ENCODE peak calls at places on chromosomes 12 and 14, in seven cellular contexts. One of them, this sample, is unnamed.
A peak's percentile ranks its signal among the peaks of the same experiment; 100 is the strongest.

GRCh38 chr14:33120966-33121365 is 182.3 kb downstream of the NPAS3 start:
- DNase-seq in hepatocyte: no peak
- DNase-seq in GM10248: no peak
- DNase-seq in natural killer cell: no peak
- DNase-seq in PC-3: peak; percentile 91
- DNase-seq in endothelial cell: no peak
- DNase-seq in RWPE1: peak; percentile 41
- DNase-seq in this sample: no peak

GRCh38 chr14:53209370-53209769 is 56.2 kb upstream of the DDHD1 start:
- DNase-seq in hepatocyte: no peak
- DNase-seq in GM10248: no peak
- DNase-seq in natural killer cell: no peak
- DNase-seq in PC-3: no peak
- DNase-seq in endothelial cell: no peak
- DNase-seq in RWPE1: no peak
- DNase-seq in this sample: no peak

GRCh38 chr12:101459642-101460346 is 15.3 kb upstream of the SPIC start:
- DNase-seq in hepatocyte: peak; percentile 42
- DNase-seq in GM10248: no peak
- DNase-seq in natural killer cell: no peak
- DNase-seq in PC-3: peak; percentile 94
- DNase-seq in endothelial cell: no peak
- DNase-seq in RWPE1: peak; percentile 64
- DNase-seq in this sample: no peak

GRCh38 chr12:62192486-62193250 is 67.5 kb upstream of the USP15 start:
- DNase-seq in hepatocyte: peak; percentile 86
- DNase-seq in GM10248: peak; percentile 74
- DNase-seq in natural killer cell: no peak
- DNase-seq in PC-3: peak; percentile 85
- DNase-seq in endothelial cell: peak; percentile 61
- DNase-seq in RWPE1: peak; percentile 68
- DNase-seq in this sample: peak; percentile 52

GRCh38 chr12:57343703-57344378 is 87.0 kb downstream of the R3HDM2 start:
- DNase-seq in hepatocyte: no peak
- DNase-seq in GM10248: peak; percentile 27
- DNase-seq in natural killer cell: no peak
- DNase-seq in PC-3: no peak
- DNase-seq in endothelial cell: no peak
- DNase-seq in RWPE1: no peak
- DNase-seq in this sample: no peak

GRCh38 chr14:43411841-43412240 is 1095.2 kb downstream of the FSCB start:
- DNase-seq in hepatocyte: peak; percentile 18
- DNase-seq in GM10248: no peak
- DNase-seq in natural killer cell: no peak
- DNase-seq in PC-3: no peak
- DNase-seq in endothelial cell: no peak
- DNase-seq in RWPE1: no peak
- DNase-seq in this sample: no peak

GRCh38 chr12:46430340-46430948 is 57.9 kb upstream of the SLC38A2 start:
- DNase-seq in hepatocyte: peak; percentile 50
- DNase-seq in GM10248: peak; percentile 16
- DNase-seq in natural killer cell: no peak
- DNase-seq in PC-3: peak; percentile 95
- DNase-seq in endothelial cell: no peak
- DNase-seq in RWPE1: peak; percentile 89
- DNase-seq in this sample: no peak

GRCh38 chr12:14774944-14775651 is 28.2 kb downstream of the WBP11 start:
- DNase-seq in hepatocyte: peak; percentile 62
- DNase-seq in GM10248: peak; percentile 29
- DNase-seq in natural killer cell: peak; percentile 37
- DNase-seq in PC-3: peak; percentile 37
- DNase-seq in endothelial cell: peak; percentile 43
- DNase-seq in RWPE1: no peak
- DNase-seq in this sample: peak; percentile 27

GRCh38 chr12:28884861-28885260 is 264.2 kb upstream of the FAR2 start:
- DNase-seq in hepatocyte: no peak
- DNase-seq in GM10248: no peak
- DNase-seq in natural killer cell: no peak
- DNase-seq in PC-3: no peak
- DNase-seq in endothelial cell: no peak
- DNase-seq in RWPE1: no peak
- DNase-seq in this sample: no peak

GRCh38 chr14:99137001-99137700 is 134.8 kb downstream of the BCL11B start:
- DNase-seq in hepatocyte: no peak
- DNase-seq in GM10248: no peak
- DNase-seq in natural killer cell: peak; percentile 2
- DNase-seq in PC-3: no peak
- DNase-seq in endothelial cell: no peak
- DNase-seq in RWPE1: no peak
- DNase-seq in this sample: no peak

GRCh38 chr14:22753586-22753985 is 12.9 kb upstream of the OXA1L start:
- DNase-seq in hepatocyte: no peak
- DNase-seq in GM10248: no peak
- DNase-seq in natural killer cell: no peak
- DNase-seq in PC-3: no peak
- DNase-seq in endothelial cell: no peak
- DNase-seq in RWPE1: no peak
- DNase-seq in this sample: no peak

GRCh38 chr12:47802312-47802711 is 17.4 kb downstream of the HDAC7 start:
- DNase-seq in hepatocyte: no peak
- DNase-seq in GM10248: no peak
- DNase-seq in natural killer cell: no peak
- DNase-seq in PC-3: no peak
- DNase-seq in endothelial cell: no peak
- DNase-seq in RWPE1: no peak
- DNase-seq in this sample: no peak

GRCh38 chr12:29710104-29710503 is 73.6 kb downstream of the TMTC1 start:
- DNase-seq in hepatocyte: no peak
- DNase-seq in GM10248: no peak
- DNase-seq in natural killer cell: no peak
- DNase-seq in PC-3: no peak
- DNase-seq in endothelial cell: peak; percentile 7
- DNase-seq in RWPE1: no peak
- DNase-seq in this sample: no peak

GRCh38 chr12:81644503-81644902 is 114.6 kb downstream of the PPFIA2 start:
- DNase-seq in hepatocyte: peak; percentile 52
- DNase-seq in GM10248: peak; percentile 33
- DNase-seq in natural killer cell: no peak
- DNase-seq in PC-3: peak; percentile 52
- DNase-seq in endothelial cell: no peak
- DNase-seq in RWPE1: peak; percentile 33
- DNase-seq in this sample: no peak

GRCh38 chr12:100295764-100296555 is 29.0 kb downstream of the SCYL2 start:
- DNase-seq in hepatocyte: no peak
- DNase-seq in GM10248: no peak
- DNase-seq in natural killer cell: no peak
- DNase-seq in PC-3: no peak
- DNase-seq in endothelial cell: no peak
- DNase-seq in RWPE1: no peak
- DNase-seq in this sample: no peak

GRCh38 chr14:102140027-102140749 is 491 bp downstream of the WDR20 start:
- DNase-seq in hepatocyte: peak; percentile 57
- DNase-seq in GM10248: peak; percentile 35
- DNase-seq in natural killer cell: peak; percentile 26
- DNase-seq in PC-3: no peak
- DNase-seq in endothelial cell: peak; percentile 28
- DNase-seq in RWPE1: peak; percentile 35
- DNase-seq in this sample: peak; percentile 17

DNA sequence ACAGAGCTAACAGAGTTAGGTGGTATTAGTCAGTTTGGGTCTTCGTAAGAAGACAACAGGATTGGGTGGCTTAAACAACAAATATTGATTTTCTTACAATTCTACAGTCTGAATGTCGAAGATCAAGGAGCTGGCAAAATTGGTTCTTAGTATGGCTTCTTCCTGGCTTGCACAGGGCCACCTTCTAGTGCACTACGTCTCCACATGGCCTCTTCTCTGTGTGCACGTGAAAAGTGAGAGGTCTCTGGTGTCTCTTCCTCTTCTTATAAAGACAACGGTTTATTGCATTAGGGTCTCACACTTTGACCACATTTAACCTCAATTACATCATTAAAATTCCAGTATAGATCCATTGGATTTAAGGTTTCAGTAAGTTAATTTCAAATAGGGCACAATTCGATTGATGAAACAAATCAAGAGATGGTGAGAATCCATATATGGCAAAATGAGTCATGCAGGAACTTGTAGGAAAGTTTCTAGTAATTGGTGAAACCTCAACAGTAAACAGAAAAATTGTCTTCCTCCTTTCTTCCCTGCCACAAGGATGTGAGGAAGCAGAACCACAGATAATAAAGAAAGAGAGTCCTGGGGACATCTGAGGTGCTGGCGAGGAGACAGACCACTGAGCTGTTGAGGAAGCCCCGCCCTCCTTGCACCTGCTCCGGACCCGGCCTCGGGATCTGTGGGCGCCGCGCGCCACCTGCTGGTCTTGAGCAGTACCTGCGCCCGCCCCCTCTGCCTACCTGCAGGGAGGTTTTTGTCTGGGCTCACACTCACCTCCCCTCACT is 846.7 kb downstream of the TMEM121 start:
- DNase-seq in hepatocyte: no peak
- DNase-seq in GM10248: peak; percentile 76
- DNase-seq in natural killer cell: peak; percentile 68
- DNase-seq in PC-3: peak; percentile 8
- DNase-seq in endothelial cell: no peak
- DNase-seq in RWPE1: peak; percentile 47
- DNase-seq in this sample: no peak
- TF ChIP-seq CTCF in hepatocyte: no peak
- TF ChIP-seq CTCF in GM10248: peak; percentile 99
- TF ChIP-seq CTCF in natural killer cell: peak; percentile 89
- TF ChIP-seq CTCF in PC-3: peak; percentile 45
- TF ChIP-seq CTCF in endothelial cell: peak; percentile 15
- TF ChIP-seq CTCF in RWPE1: peak; percentile 82
- TF ChIP-seq CTCF in this sample: no peak

GRCh38 chr12:132886529-132887477 is 602 bp downstream of the CHFR start:
- DNase-seq in hepatocyte: peak; percentile 51
- DNase-seq in GM10248: no peak
- DNase-seq in natural killer cell: no peak
- DNase-seq in PC-3: no peak
- DNase-seq in endothelial cell: peak; percentile 43
- DNase-seq in RWPE1: peak; percentile 14
- DNase-seq in this sample: peak; percentile 42

GRCh38 chr12:132887513-132888341 is at the start of gene CHFR:
- DNase-seq in hepatocyte: peak; percentile 99
- DNase-seq in GM10248: peak; percentile 98
- DNase-seq in natural killer cell: peak; percentile 92
- DNase-seq in PC-3: peak; percentile 98
- DNase-seq in endothelial cell: peak; percentile 94
- DNase-seq in RWPE1: peak; percentile 93
- DNase-seq in this sample: peak; percentile 86

GRCh38 chr12:132881853-132882252 is 5.6 kb downstream of the CHFR start:
- DNase-seq in hepatocyte: no peak
- DNase-seq in GM10248: no peak
- DNase-seq in natural killer cell: no peak
- DNase-seq in PC-3: no peak
- DNase-seq in endothelial cell: no peak
- DNase-seq in RWPE1: no peak
- DNase-seq in this sample: no peak
- TF ChIP-seq CTCF in hepatocyte: no peak
- TF ChIP-seq CTCF in GM10248: no peak
- TF ChIP-seq CTCF in natural killer cell: no peak
- TF ChIP-seq CTCF in PC-3: no peak
- TF ChIP-seq CTCF in endothelial cell: no peak
- TF ChIP-seq CTCF in RWPE1: no peak
- TF ChIP-seq CTCF in this sample: no peak

GRCh38 chr14:63039800-63040380 is 5.4 kb downstream of the KCNH5 start:
- DNase-seq in hepatocyte: peak; percentile 81
- DNase-seq in GM10248: no peak
- DNase-seq in natural killer cell: no peak
- DNase-seq in PC-3: peak; percentile 86
- DNase-seq in endothelial cell: no peak
- DNase-seq in RWPE1: peak; percentile 28
- DNase-seq in this sample: no peak
- TF ChIP-seq CTCF in hepatocyte: peak; percentile 75
- TF ChIP-seq CTCF in GM10248: peak; percentile 21
- TF ChIP-seq CTCF in natural killer cell: no peak
- TF ChIP-seq CTCF in PC-3: peak; percentile 71
- TF ChIP-seq CTCF in endothelial cell: no peak
- TF ChIP-seq CTCF in RWPE1: peak; percentile 43
- TF ChIP-seq CTCF in this sample: peak; percentile 82

GRCh38 chr12:24268663-24269186 is 319.3 kb upstream of the SOX5 start:
- DNase-seq in hepatocyte: no peak
- DNase-seq in GM10248: no peak
- DNase-seq in natural killer cell: no peak
- DNase-seq in PC-3: no peak
- DNase-seq in endothelial cell: no peak
- DNase-seq in RWPE1: no peak
- DNase-seq in this sample: no peak
- TF ChIP-seq CTCF in hepatocyte: peak; percentile 13
- TF ChIP-seq CTCF in GM10248: no peak
- TF ChIP-seq CTCF in natural killer cell: no peak
- TF ChIP-seq CTCF in PC-3: peak; percentile 31
- TF ChIP-seq CTCF in endothelial cell: peak; percentile 35
- TF ChIP-seq CTCF in RWPE1: no peak
- TF ChIP-seq CTCF in this sample: peak; percentile 44

This sample was measured in progenitor cell of endocrine pancreas.